ENCODE peak calls at places on chromosomes 11 and 22, in nine cellular contexts. A is activated naive CD8-positive, alpha-beta T cell treated with anti-CD3 and anti-CD28 coated beads for 36 hours; T is EL; D is NCI-H1417; Z is foreskin keratinocyte; L is AG20443; U is sigmoid colon; Y is breast epithelium; V is RWPE1. R is an unnamed sample.
A peak's percentile ranks its signal among the peaks of the same experiment; 100 is the strongest.

GRCh38 chr11:31823372-31824371 is 12.6 kb upstream of the PAX6 start:
- DNase-seq in A (no peak), T (no peak), D (no peak), Z (no peak), L (no peak), U (no peak), Y (no peak), V (no peak), R (no peak)

GRCh38 chr11:1834132-1834610 is 619 bp upstream of the SYT8 start:
- DNase-seq in A (no peak), T (no peak), D (no peak), Z (peak; percentile 94), L (no peak), U (no peak), Y (peak; percentile 98), V (peak; percentile 92), R (no peak)

GRCh38 chr11:115501895-115502589 is 2.2 kb downstream of the CADM1 start:
- DNase-seq in A (no peak), T (no peak), D (peak; percentile 60), Z (peak; percentile 25), L (no peak), U (no peak), Y (no peak), V (no peak), R (no peak)

GRCh38 chr22:50274311-50274710 is 4.1 kb upstream of the MAPK11 start:
- DNase-seq in A (peak; percentile 46), T (peak; percentile 44), D (no peak), Z (no peak), L (peak; percentile 64), U (no peak), Y (no peak), V (peak; percentile 45), R (no peak)

GRCh38 chr11:119991669-119992068 is 146.2 kb downstream of the TRIM29 start:
- DNase-seq in A (no peak), T (no peak), D (peak; percentile 19), Z (no peak), L (no peak), U (no peak), Y (no peak), V (no peak), R (no peak)

GRCh38 chr22:33476716-33477115 is 418.5 kb upstream of the SYN3 start:
- DNase-seq in A (no peak), T (no peak), D (no peak), Z (no peak), L (peak; percentile 74), U (no peak), Y (no peak), V (no peak), R (no peak)

GRCh38 chr22:31120230-31120629 is 2.5 kb upstream of the INPP5J start:
- DNase-seq in A (no peak), T (no peak), D (no peak), Z (no peak), L (no peak), U (no peak), Y (no peak), V (no peak), R (no peak)

GRCh38 chr11:19561011-19561410 is 151.6 kb upstream of the NAV2 start:
- DNase-seq in A (no peak), T (peak; percentile 36), D (no peak), Z (no peak), L (no peak), U (no peak), Y (no peak), V (no peak), R (no peak)

GRCh38 chr11:109424893-109425292 is 2.9 kb downstream of the C11orf87 start:
- DNase-seq in A (no peak), T (no peak), D (no peak), Z (no peak), L (no peak), U (no peak), Y (no peak), V (peak; percentile 26), R (no peak)

GRCh38 chr11:121557348-121557747 is 104.6 kb upstream of the SORL1-AS1 start:
- DNase-seq in A (peak; percentile 16), T (no peak), D (no peak), Z (peak; percentile 13), L (no peak), U (no peak), Y (no peak), V (no peak), R (no peak)

GRCh38 chr11:93059074-93059957 is 89.9 kb downstream of the MTNR1B start:
- DNase-seq in A (no peak), T (peak; percentile 46), D (peak; percentile 73), Z (no peak), L (no peak), U (no peak), Y (no peak), V (no peak), R (no peak)

GRCh38 chr11:7595951-7596350 is 77.3 kb downstream of the CYB5R2 start:
- DNase-seq in A (no peak), T (no peak), D (no peak), Z (no peak), L (no peak), U (no peak), Y (no peak), V (no peak), R (no peak)

GRCh38 chr11:85718991-85719807 is 33.2 kb upstream of the CCDC89 start:
- DNase-seq in A (no peak), T (peak; percentile 100), D (no peak), Z (peak; percentile 97), L (peak; percentile 93), U (peak; percentile 66), Y (no peak), V (peak; percentile 75), R (no peak)

GRCh38 chr22:39253427-39254070 is 8.8 kb upstream of the PDGFB start:
- DNase-seq in A (peak; percentile 56), T (peak; percentile 80), D (no peak), Z (peak; percentile 88), L (peak; percentile 84), U (no peak), Y (peak; percentile 73), V (peak; percentile 87), R (no peak)

GRCh38 chr11:68009391-68010000 is 631 bp upstream of the ALDH3B1 start:
- DNase-seq in A (no peak), T (peak; percentile 38), D (no peak), Z (no peak), L (no peak), U (no peak), Y (no peak), V (no peak), R (no peak)

GRCh38 chr11:63866211-63866610 is 27.3 kb downstream of the MARK2 start:
- DNase-seq in A (peak; percentile 81), T (peak; percentile 22), D (no peak), Z (no peak), L (no peak), U (peak; percentile 71), Y (peak; percentile 51), V (no peak), R (no peak)

GRCh38 chr11:5367461-5368074 is 16.0 kb upstream of the OR51M1 start:
- DNase-seq in A (no peak), T (peak; percentile 79), D (no peak), Z (peak; percentile 42), L (peak; percentile 11), U (no peak), Y (no peak), V (no peak), R (no peak)

GRCh38 chr11:62411524-62411923 is 7.3 kb upstream of the SCGB1A1 start:
- DNase-seq in A (no peak), T (no peak), D (no peak), Z (no peak), L (no peak), U (no peak), Y (no peak), V (no peak), R (no peak)

GRCh38 chr22:31083377-31083768 is 2.3 kb downstream of the SMTN start:
- DNase-seq in A (no peak), T (no peak), D (no peak), Z (no peak), L (no peak), U (no peak), Y (no peak), V (no peak), R (no peak)

GRCh38 chr22:45671783-45672563 is at the start of gene ATXN10:
- DNase-seq in A (peak; percentile 76), T (peak; percentile 75), D (peak; percentile 63), Z (peak; percentile 58), L (peak; percentile 81), U (peak; percentile 78), Y (peak; percentile 36), V (peak; percentile 31), R (no peak)

GRCh38 chr11:35256296-35256695 is 117.3 kb downstream of the CD44 start:
- DNase-seq in A (no peak), T (no peak), D (no peak), Z (no peak), L (no peak), U (no peak), Y (no peak), V (no peak), R (no peak)

GRCh38 chr22:25622011-25622410 is 57.5 kb downstream of the GRK3 start:
- DNase-seq in A (no peak), T (peak; percentile 42), D (no peak), Z (no peak), L (no peak), U (no peak), Y (no peak), V (no peak), R (no peak)

GRCh38 chr22:19756288-19757128 is 4.1 kb upstream of the TBX1 start:
- DNase-seq in A (peak; percentile 67), T (peak; percentile 29), D (no peak), Z (no peak), L (peak; percentile 58), U (no peak), Y (peak; percentile 54), V (peak; percentile 67), R (no peak)

GRCh38 chr22:42908082-42908746 is 51.1 kb upstream of the ARFGAP3 start:
- DNase-seq in A (no peak), T (no peak), D (no peak), Z (no peak), L (no peak), U (no peak), Y (no peak), V (no peak), R (no peak)

GRCh38 chr11:69192282-69192681 is 36.5 kb downstream of the SMIM38 start:
- DNase-seq in A (no peak), T (no peak), D (no peak), Z (no peak), L (no peak), U (no peak), Y (no peak), V (no peak), R (no peak)

GRCh38 chr11:41879186-41879738 is 419.8 kb upstream of the LRRC4C start:
- DNase-seq in A (no peak), T (peak; percentile 2), D (no peak), Z (peak; percentile 98), L (peak; percentile 13), U (no peak), Y (no peak), V (no peak), R (no peak)